ENCODE peak calls at places on chromosomes 5 and 9, in eight cellular contexts. T is right atrium auricular region, H is lung, Z is cardiac muscle cell, S is brain microvascular endothelial cell, F is keratinocyte, G is HCT116, C is adrenal gland. W is an unnamed sample.

GRCh38 chr5:100731768-100732167 is 171.3 kb downstream of the ST8SIA4 start:
- DNase-seq in C (no peak), H (no peak), F (no peak), T (no peak), G (no peak), Z (no peak), S (no peak), W (no peak)

GRCh38 chr5:160467555-160468418 is 46.1 kb downstream of the PTTG1 start:
- DNase-seq in F (no peak), H (peak; percentile 78), G (no peak), Z (peak; percentile 88), T (peak; percentile 62), C (peak; percentile 33), S (peak; percentile 83), W (peak; percentile 90)

GRCh38 chr5:37769108-37769507 is 70.7 kb downstream of the GDNF start:
- DNase-seq in S (no peak), Z (no peak), G (no peak), T (no peak), F (no peak), H (no peak), C (no peak), W (no peak)

GRCh38 chr9:68775003-68775730 is 70.1 kb downstream of the PIP5K1B start:
- DNase-seq in H (no peak), G (no peak), C (peak; percentile 46), T (no peak), F (no peak), S (peak; percentile 65), Z (no peak), W (no peak)

GRCh38 chr5:152736906-152737305 is 331.8 kb upstream of the NMUR2 start:
- DNase-seq in Z (no peak), H (no peak), G (no peak), S (no peak), C (no peak), T (no peak), F (no peak), W (no peak)

GRCh38 chr9:24286761-24287160 is 258.9 kb downstream of the IZUMO3 start:
- DNase-seq in Z (no peak), C (no peak), G (no peak), H (no peak), F (no peak), T (no peak), S (no peak), W (no peak)

GRCh38 chr5:72281764-72282499 is 38.1 kb downstream of the MRPS27 start:
- DNase-seq in H (no peak), Z (peak; percentile 92), G (peak; percentile 45), C (no peak), F (no peak), T (no peak), S (peak; percentile 52), W (peak; percentile 96)

GRCh38 chr9:82665324-82665723 is 397.6 kb downstream of the RASEF start:
- DNase-seq in H (no peak), F (no peak), C (no peak), S (no peak), G (no peak), T (no peak), Z (no peak), W (no peak)

GRCh38 chr5:172141949-172142319 is 46.1 kb downstream of the STK10 start:
- DNase-seq in Z (no peak), S (no peak), H (no peak), T (no peak), G (no peak), F (no peak), C (no peak), W (no peak)

GRCh38 chr5:56078675-56079500 is 84.1 kb upstream of the IL6ST start:
- DNase-seq in S (no peak), Z (peak; percentile 60), G (no peak), F (no peak), C (no peak), H (no peak), T (peak; percentile 79), W (peak; percentile 63)

GRCh38 chr5:1048162-1048721 is 39.6 kb downstream of the NKD2 start:
- DNase-seq in T (no peak), H (no peak), G (no peak), C (no peak), F (no peak), S (no peak), Z (no peak), W (no peak)

GRCh38 chr5:15702102-15702501 is 202.1 kb downstream of the FBXL7 start:
- DNase-seq in F (no peak), S (peak; percentile 62), Z (peak; percentile 87), C (peak; percentile 48), T (no peak), G (no peak), H (no peak), W (peak; percentile 34)

GRCh38 chr5:179878222-179879002 is 19.8 kb upstream of the MRNIP start:
- DNase-seq in T (no peak), F (no peak), Z (no peak), C (no peak), S (no peak), G (no peak), H (no peak), W (no peak)

GRCh38 chr5:378301-378891 is 56.9 kb downstream of the AHRR start:
- DNase-seq in T (peak; percentile 46), S (peak; percentile 80), C (peak; percentile 1), H (no peak), F (no peak), G (no peak), Z (no peak), W (no peak)

GRCh38 chr5:120354126-120354525 is 110.0 kb upstream of the PRR16 start:
- DNase-seq in T (no peak), H (no peak), Z (no peak), S (no peak), F (no peak), C (no peak), G (no peak), W (no peak)

GRCh38 chr9:86644315-86645034 is 290.3 kb upstream of the TUT7 start:
- DNase-seq in S (no peak), C (no peak), T (no peak), Z (no peak), H (no peak), G (no peak), F (no peak), W (no peak)

GRCh38 chr9:111691686-111692329 is 30.4 kb downstream of the GNG10 start:
- DNase-seq in H (no peak), C (no peak), G (peak; percentile 24), Z (peak; percentile 58), F (no peak), T (no peak), S (no peak), W (peak; percentile 65)

GRCh38 chr9:132513416-132513815 is 69.0 kb upstream of the BARHL1 start:
- DNase-seq in Z (no peak), S (no peak), F (no peak), C (no peak), T (no peak), H (no peak), G (no peak), W (no peak)

GRCh38 chr5:110853267-110853666 is 114.5 kb downstream of the SLC25A46 start:
- DNase-seq in T (no peak), Z (peak; percentile 48), H (no peak), G (no peak), C (no peak), S (peak; percentile 14), F (no peak), W (peak; percentile 58)

GRCh38 chr5:1636981-1637638 is 113.3 kb upstream of the LPCAT1 start:
- DNase-seq in Z (no peak), C (no peak), T (no peak), F (no peak), G (no peak), S (no peak), H (no peak), W (no peak)

GRCh38 chr5:9670371-9670770 is 40.2 kb upstream of the TAS2R1 start:
- DNase-seq in F (no peak), C (no peak), Z (no peak), T (no peak), S (no peak), G (no peak), H (no peak), W (no peak)

GRCh38 chr9:109383356-109383755 is 62.5 kb upstream of the EPB41L4B start:
- DNase-seq in S (no peak), Z (no peak), C (no peak), T (no peak), H (no peak), G (no peak), F (no peak), W (no peak)

GRCh38 chr9:79233542-79233941 is 338.2 kb upstream of the TLE4 start:
- DNase-seq in H (no peak), F (peak; percentile 13), T (no peak), S (peak; percentile 22), G (peak; percentile 22), Z (peak; percentile 77), C (no peak), W (peak; percentile 50)

GRCh38 chr5:107526263-107526937 is 144.3 kb downstream of the EFNA5 start:
- DNase-seq in G (no peak), F (no peak), S (peak; percentile 25), C (no peak), T (no peak), Z (peak; percentile 26), H (no peak), W (peak; percentile 44)
- H3K36me3 ChIP-seq in G (no peaks in the 10 kb centered on the region), F (no peaks in the 10 kb centered on the region), S (no peaks in the 10 kb centered on the region), C (no peaks in the 10 kb centered on the region), T (no peaks in the 10 kb centered on the region), Z (no peaks in the 10 kb centered on the region), H (no peaks in the 10 kb centered on the region), W (no peaks in the 10 kb centered on the region)

DNA sequence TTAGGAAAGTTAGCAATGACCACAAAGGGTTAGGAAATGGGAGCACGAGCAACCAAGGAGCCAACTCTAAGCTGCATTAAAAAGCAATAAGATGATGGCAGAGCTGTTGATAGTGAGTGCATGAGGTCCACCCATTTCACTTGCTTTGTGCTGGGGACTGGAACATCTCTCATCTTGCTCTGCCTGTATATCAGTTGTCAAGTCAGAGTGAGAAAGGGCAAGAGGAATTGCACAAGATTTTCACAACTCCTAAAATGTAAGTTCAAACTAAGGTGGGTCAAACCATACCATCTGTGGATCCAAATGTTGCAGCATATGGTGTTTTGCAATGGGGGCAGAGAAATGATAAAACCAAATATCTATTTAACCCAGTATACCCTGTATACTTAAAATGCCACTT is 2.8 kb upstream of the ESM1 start:
- DNase-seq in H (no peak), Z (no peak), S (no peak), G (no peak), T (no peak), F (no peak), C (no peak), W (no peak)
- H3K27me3 ChIP-seq in H (no peaks in the 10 kb centered on the region), Z (no peaks in the 10 kb centered on the region), S (no peaks in the 10 kb centered on the region), G (peaks cover 77% of the 10 kb centered on the region), T (no peaks in the 10 kb centered on the region), F (no peaks in the 10 kb centered on the region), C (peaks cover 23% of the 10 kb centered on the region), W (no peaks in the 10 kb centered on the region)

DNA sequence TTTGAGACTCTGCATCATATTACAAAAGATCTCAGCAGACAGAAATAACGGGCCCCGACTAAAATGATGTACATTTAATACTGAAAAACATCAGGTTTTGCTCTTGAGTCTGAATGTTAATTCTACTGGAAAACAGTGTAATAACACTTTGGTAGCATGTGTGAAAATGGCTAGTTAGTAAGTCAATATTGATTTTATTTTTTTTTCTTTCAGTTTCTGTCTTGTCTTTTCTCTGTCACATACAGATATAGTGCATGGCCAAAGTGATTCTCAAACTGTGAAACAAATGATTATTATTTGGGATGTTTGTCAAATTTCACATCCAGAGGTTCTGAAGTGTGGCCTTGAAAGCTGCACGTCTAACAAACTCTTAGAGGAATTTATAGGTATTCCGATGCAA is 23.1 kb downstream of the CCNH start:
- DNase-seq in S (no peak), G (no peak), F (no peak), C (no peak), Z (no peak), T (no peak), H (no peak), W (no peak)
- H3K36me3 ChIP-seq in S (peaks cover 37% of the 10 kb centered on the region), G (peaks cover 53% of the 10 kb centered on the region), F (peaks cover 33% of the 10 kb centered on the region), C (no peaks in the 10 kb centered on the region), Z (peaks cover 75% of the 10 kb centered on the region), T (peaks cover 59% of the 10 kb centered on the region), H (peaks cover 30% of the 10 kb centered on the region), W (peaks cover 87% of the 10 kb centered on the region)

GRCh38 chr5:176887252-176887849 is 11.8 kb downstream of the HK3 start:
- DNase-seq in G (no peak), F (no peak), Z (no peak), C (peak; percentile 12), T (no peak), H (no peak), S (no peak), W (no peak)
- H3K27me3 ChIP-seq in G (no peaks in the 10 kb centered on the region), F (peaks cover 4% of the 10 kb centered on the region), Z (no peaks in the 10 kb centered on the region), C (no peaks in the 10 kb centered on the region), T (no peaks in the 10 kb centered on the region), H (no peaks in the 10 kb centered on the region), S (no peaks in the 10 kb centered on the region), W (peaks cover 61% of the 10 kb centered on the region)